ENCODE peak calls at places on chromosomes 12 and 14, in ten cellular contexts. N, K, V, M, P, U, T, Y, X and G are unnamed samples.

GRCh38 chr12:57756406-57757341 is 1.8 kb downstream of the MARCHF9 start:
- DNase-seq in X (peak), U (peak), P (peak), M (peak), T (no peak), V (peak), N (peak), K (no peak), Y (no peak), G (peak)

GRCh38 chr12:48008950-48009349 is 4.7 kb upstream of the COL2A1 start:
- DNase-seq in X (no peak), T (no peak), Y (no peak), U (no peak), N (no peak), P (no peak), V (no peak), M (no peak), K (no peak), G (no peak)

GRCh38 chr14:92794547-92794941 is 439 bp downstream of the GOLGA5 start:
- DNase-seq in V (peak), T (peak), N (peak), Y (peak), K (no peak), X (no peak), M (no peak), P (no peak), U (peak), G (peak)

GRCh38 chr12:47819902-47820630 is at the start of gene HDAC7:
- DNase-seq in X (peak), T (peak), V (peak), M (peak), N (peak), K (peak), Y (peak), U (peak), P (peak), G (peak)

GRCh38 chr12:93978553-93978952 is 169.8 kb upstream of the PLXNC1 start:
- DNase-seq in Y (peak), X (peak), P (no peak), V (no peak), T (no peak), K (no peak), U (no peak), M (peak), N (no peak), G (no peak)

GRCh38 chr14:77914073-77914721 is 114.3 kb downstream of the ADCK1 start:
- DNase-seq in N (no peak), K (no peak), U (no peak), T (no peak), M (no peak), X (no peak), P (no peak), V (no peak), Y (no peak), G (no peak)

GRCh38 chr12:47549258-47549657 is 156.6 kb downstream of the RPAP3 start:
- DNase-seq in V (no peak), X (peak), M (no peak), U (no peak), N (no peak), P (no peak), T (no peak), Y (no peak), K (no peak), G (no peak)

GRCh38 chr14:103448097-103448496 is 62.9 kb downstream of the MARK3 start:
- DNase-seq in V (no peak), P (no peak), M (no peak), K (no peak), X (peak), U (no peak), N (no peak), Y (no peak), T (no peak), G (no peak)

GRCh38 chr12:48334807-48335206 is 15.9 kb downstream of the ZNF641 start:
- DNase-seq in U (no peak), M (no peak), P (no peak), V (no peak), N (no peak), K (no peak), Y (no peak), T (no peak), X (no peak), G (no peak)

GRCh38 chr12:75635606-75636444 is 124.4 kb upstream of the KRR1 start:
- DNase-seq in X (peak), U (no peak), N (no peak), V (no peak), M (peak), P (no peak), K (no peak), Y (no peak), T (peak), G (peak)

GRCh38 chr14:26394114-26394855 is 203.5 kb downstream of the NOVA1 start:
- DNase-seq in M (peak), P (no peak), V (peak), Y (no peak), K (peak), T (no peak), X (peak), N (no peak), U (no peak), G (no peak)

GRCh38 chr12:130850418-130851021 is 11.5 kb upstream of the STX2 start:
- DNase-seq in X (no peak), N (no peak), Y (no peak), U (no peak), V (no peak), M (no peak), K (no peak), T (no peak), P (no peak), G (no peak)

GRCh38 chr12:31324845-31325523 is 966 bp downstream of the SINHCAF start:
- DNase-seq in M (peak), U (peak), P (peak), Y (peak), T (peak), N (peak), V (peak), K (peak), X (peak), G (peak)

GRCh38 chr14:71645656-71646055 is 286.6 kb upstream of the RGS6 start:
- DNase-seq in X (no peak), K (no peak), T (no peak), U (no peak), P (no peak), Y (no peak), V (no peak), M (peak), N (no peak), G (no peak)

GRCh38 chr12:1583421-1584078 is 10.8 kb downstream of the FBXL14 start:
- DNase-seq in U (no peak), Y (peak), M (peak), K (peak), T (peak), N (peak), V (peak), X (peak), P (peak), G (peak)

GRCh38 chr12:112115259-112116045 is 6.9 kb upstream of the NAA25 start:
- DNase-seq in T (no peak), N (no peak), M (no peak), X (no peak), P (no peak), V (no peak), K (no peak), U (no peak), Y (no peak), G (no peak)

GRCh38 chr14:53993920-53994607 is 37.4 kb upstream of the BMP4 start:
- DNase-seq in T (no peak), U (no peak), K (no peak), M (no peak), X (no peak), N (no peak), Y (no peak), P (no peak), V (no peak), G (no peak)

GRCh38 chr14:57928732-57929131 is 62.8 kb upstream of the SLC35F4 start:
- DNase-seq in V (no peak), P (no peak), T (no peak), X (no peak), M (no peak), N (no peak), Y (no peak), K (no peak), U (no peak), G (no peak)